ENCODE peak calls at places on chromosome 20, in five cellular contexts. One of them, this sample, is unnamed.

GRCh38 chr20:51512645-51513044 is 29.9 kb downstream of the NFATC2 start:
- DNase-seq in stimulated activated CD4-positive, alpha-beta T cell treated with anti-CD3 and anti-CD28 coated beads, Interleukin-12 subunit alpha, Interleukin-12 subunit beta, amount 100 ng/mL, for 24 hours: no peak
- DNase-seq in lower lobe of right lung: no peak
- DNase-seq in stimulated activated naive CD8-positive, alpha-beta T cell treated with anti-CD3 and anti-CD28 coated beads, Interleukin-15, amount 100 ng/mL, for 72 hours: no peak
- DNase-seq in activated T-cell treated with anti-CD3 and anti-CD28 coated beads for 1 hour: no peak
- DNase-seq in this sample: no peak

GRCh38 chr20:32792316-32792715 is 27.4 kb upstream of the MAPRE1 start:
- DNase-seq in stimulated activated CD4-positive, alpha-beta T cell treated with anti-CD3 and anti-CD28 coated beads, Interleukin-12 subunit alpha, Interleukin-12 subunit beta, amount 100 ng/mL, for 24 hours: peak
- DNase-seq in lower lobe of right lung: no peak
- DNase-seq in stimulated activated naive CD8-positive, alpha-beta T cell treated with anti-CD3 and anti-CD28 coated beads, Interleukin-15, amount 100 ng/mL, for 72 hours: peak
- DNase-seq in activated T-cell treated with anti-CD3 and anti-CD28 coated beads for 1 hour: no peak
- DNase-seq in this sample: no peak

GRCh38 chr20:4916991-4917881 is 84.1 kb downstream of the SLC23A2 start:
- DNase-seq in stimulated activated CD4-positive, alpha-beta T cell treated with anti-CD3 and anti-CD28 coated beads, Interleukin-12 subunit alpha, Interleukin-12 subunit beta, amount 100 ng/mL, for 24 hours: no peak
- DNase-seq in lower lobe of right lung: peak
- DNase-seq in stimulated activated naive CD8-positive, alpha-beta T cell treated with anti-CD3 and anti-CD28 coated beads, Interleukin-15, amount 100 ng/mL, for 72 hours: no peak
- DNase-seq in activated T-cell treated with anti-CD3 and anti-CD28 coated beads for 1 hour: no peak
- DNase-seq in this sample: no peak

GRCh38 chr20:11891081-11891826 is 26.4 kb upstream of the BTBD3 start:
- DNase-seq in stimulated activated CD4-positive, alpha-beta T cell treated with anti-CD3 and anti-CD28 coated beads, Interleukin-12 subunit alpha, Interleukin-12 subunit beta, amount 100 ng/mL, for 24 hours: peak
- DNase-seq in lower lobe of right lung: peak
- DNase-seq in stimulated activated naive CD8-positive, alpha-beta T cell treated with anti-CD3 and anti-CD28 coated beads, Interleukin-15, amount 100 ng/mL, for 72 hours: peak
- DNase-seq in activated T-cell treated with anti-CD3 and anti-CD28 coated beads for 1 hour: no peak
- DNase-seq in this sample: peak

GRCh38 chr20:9200620-9201019 is 131.7 kb downstream of the PLCB4 start:
- DNase-seq in stimulated activated CD4-positive, alpha-beta T cell treated with anti-CD3 and anti-CD28 coated beads, Interleukin-12 subunit alpha, Interleukin-12 subunit beta, amount 100 ng/mL, for 24 hours: no peak
- DNase-seq in lower lobe of right lung: no peak
- DNase-seq in stimulated activated naive CD8-positive, alpha-beta T cell treated with anti-CD3 and anti-CD28 coated beads, Interleukin-15, amount 100 ng/mL, for 72 hours: no peak
- DNase-seq in activated T-cell treated with anti-CD3 and anti-CD28 coated beads for 1 hour: no peak
- DNase-seq in this sample: no peak

GRCh38 chr20:3340443-3340842 is 67.0 kb downstream of the DNAAF9 start:
- DNase-seq in stimulated activated CD4-positive, alpha-beta T cell treated with anti-CD3 and anti-CD28 coated beads, Interleukin-12 subunit alpha, Interleukin-12 subunit beta, amount 100 ng/mL, for 24 hours: no peak
- DNase-seq in lower lobe of right lung: peak
- DNase-seq in stimulated activated naive CD8-positive, alpha-beta T cell treated with anti-CD3 and anti-CD28 coated beads, Interleukin-15, amount 100 ng/mL, for 72 hours: no peak
- DNase-seq in activated T-cell treated with anti-CD3 and anti-CD28 coated beads for 1 hour: no peak
- DNase-seq in this sample: peak

GRCh38 chr20:49964964-49965780 is 17.6 kb upstream of the SNAI1 start:
- DNase-seq in stimulated activated CD4-positive, alpha-beta T cell treated with anti-CD3 and anti-CD28 coated beads, Interleukin-12 subunit alpha, Interleukin-12 subunit beta, amount 100 ng/mL, for 24 hours: peak
- DNase-seq in lower lobe of right lung: no peak
- DNase-seq in stimulated activated naive CD8-positive, alpha-beta T cell treated with anti-CD3 and anti-CD28 coated beads, Interleukin-15, amount 100 ng/mL, for 72 hours: no peak
- DNase-seq in activated T-cell treated with anti-CD3 and anti-CD28 coated beads for 1 hour: no peak
- DNase-seq in this sample: peak

GRCh38 chr20:9884061-9884460 is 45.2 kb upstream of the PAK5 start:
- DNase-seq in stimulated activated CD4-positive, alpha-beta T cell treated with anti-CD3 and anti-CD28 coated beads, Interleukin-12 subunit alpha, Interleukin-12 subunit beta, amount 100 ng/mL, for 24 hours: no peak
- DNase-seq in lower lobe of right lung: no peak
- DNase-seq in stimulated activated naive CD8-positive, alpha-beta T cell treated with anti-CD3 and anti-CD28 coated beads, Interleukin-15, amount 100 ng/mL, for 72 hours: no peak
- DNase-seq in activated T-cell treated with anti-CD3 and anti-CD28 coated beads for 1 hour: no peak
- DNase-seq in this sample: no peak

GRCh38 chr20:54276577-54277169 is 68.8 kb downstream of the PFDN4 start:
- DNase-seq in stimulated activated CD4-positive, alpha-beta T cell treated with anti-CD3 and anti-CD28 coated beads, Interleukin-12 subunit alpha, Interleukin-12 subunit beta, amount 100 ng/mL, for 24 hours: no peak
- DNase-seq in lower lobe of right lung: no peak
- DNase-seq in stimulated activated naive CD8-positive, alpha-beta T cell treated with anti-CD3 and anti-CD28 coated beads, Interleukin-15, amount 100 ng/mL, for 72 hours: no peak
- DNase-seq in activated T-cell treated with anti-CD3 and anti-CD28 coated beads for 1 hour: no peak
- DNase-seq in this sample: no peak

GRCh38 chr20:35978041-35978513 is 9.7 kb downstream of the CNBD2 start:
- DNase-seq in stimulated activated CD4-positive, alpha-beta T cell treated with anti-CD3 and anti-CD28 coated beads, Interleukin-12 subunit alpha, Interleukin-12 subunit beta, amount 100 ng/mL, for 24 hours: no peak
- DNase-seq in lower lobe of right lung: no peak
- DNase-seq in stimulated activated naive CD8-positive, alpha-beta T cell treated with anti-CD3 and anti-CD28 coated beads, Interleukin-15, amount 100 ng/mL, for 72 hours: no peak
- DNase-seq in activated T-cell treated with anti-CD3 and anti-CD28 coated beads for 1 hour: no peak
- DNase-seq in this sample: no peak

GRCh38 chr20:3235661-3236324 is 3.2 kb downstream of the SLC4A11 start:
- DNase-seq in stimulated activated CD4-positive, alpha-beta T cell treated with anti-CD3 and anti-CD28 coated beads, Interleukin-12 subunit alpha, Interleukin-12 subunit beta, amount 100 ng/mL, for 24 hours: no peak
- DNase-seq in lower lobe of right lung: no peak
- DNase-seq in stimulated activated naive CD8-positive, alpha-beta T cell treated with anti-CD3 and anti-CD28 coated beads, Interleukin-15, amount 100 ng/mL, for 72 hours: no peak
- DNase-seq in activated T-cell treated with anti-CD3 and anti-CD28 coated beads for 1 hour: no peak
- DNase-seq in this sample: no peak

GRCh38 chr20:39630215-39630614 is 668.1 kb downstream of the DHX35 start:
- DNase-seq in stimulated activated CD4-positive, alpha-beta T cell treated with anti-CD3 and anti-CD28 coated beads, Interleukin-12 subunit alpha, Interleukin-12 subunit beta, amount 100 ng/mL, for 24 hours: no peak
- DNase-seq in lower lobe of right lung: no peak
- DNase-seq in stimulated activated naive CD8-positive, alpha-beta T cell treated with anti-CD3 and anti-CD28 coated beads, Interleukin-15, amount 100 ng/mL, for 72 hours: no peak
- DNase-seq in activated T-cell treated with anti-CD3 and anti-CD28 coated beads for 1 hour: no peak
- DNase-seq in this sample: no peak

GRCh38 chr20:47352332-47353223 is 3.9 kb downstream of the ZMYND8 start:
- DNase-seq in stimulated activated CD4-positive, alpha-beta T cell treated with anti-CD3 and anti-CD28 coated beads, Interleukin-12 subunit alpha, Interleukin-12 subunit beta, amount 100 ng/mL, for 24 hours: no peak
- DNase-seq in lower lobe of right lung: peak
- DNase-seq in stimulated activated naive CD8-positive, alpha-beta T cell treated with anti-CD3 and anti-CD28 coated beads, Interleukin-15, amount 100 ng/mL, for 72 hours: no peak
- DNase-seq in activated T-cell treated with anti-CD3 and anti-CD28 coated beads for 1 hour: no peak
- DNase-seq in this sample: peak

GRCh38 chr20:19095762-19096161 is 116.7 kb upstream of the SLC24A3 start:
- DNase-seq in stimulated activated CD4-positive, alpha-beta T cell treated with anti-CD3 and anti-CD28 coated beads, Interleukin-12 subunit alpha, Interleukin-12 subunit beta, amount 100 ng/mL, for 24 hours: no peak
- DNase-seq in lower lobe of right lung: no peak
- DNase-seq in stimulated activated naive CD8-positive, alpha-beta T cell treated with anti-CD3 and anti-CD28 coated beads, Interleukin-15, amount 100 ng/mL, for 72 hours: no peak
- DNase-seq in activated T-cell treated with anti-CD3 and anti-CD28 coated beads for 1 hour: no peak
- DNase-seq in this sample: no peak

GRCh38 chr20:44028868-44029847 is 114.5 kb downstream of the TOX2 start:
- DNase-seq in stimulated activated CD4-positive, alpha-beta T cell treated with anti-CD3 and anti-CD28 coated beads, Interleukin-12 subunit alpha, Interleukin-12 subunit beta, amount 100 ng/mL, for 24 hours: peak
- DNase-seq in lower lobe of right lung: no peak
- DNase-seq in stimulated activated naive CD8-positive, alpha-beta T cell treated with anti-CD3 and anti-CD28 coated beads, Interleukin-15, amount 100 ng/mL, for 72 hours: peak
- DNase-seq in activated T-cell treated with anti-CD3 and anti-CD28 coated beads for 1 hour: no peak
- DNase-seq in this sample: no peak